ENCODE peak calls at places on chromosomes 4 and X, in seven cellular contexts. One of them, this sample, is unnamed.

GRCh38 chr4:46933686-46934085 is 24.6 kb upstream of the COX7B2 start:
- DNase-seq in AG09309: no peak
- DNase-seq in stimulated activated CD8-positive, alpha-beta memory T cell treated with anti-CD3 and anti-CD28 coated beads, Interleukin-4, amount 100 ng/mL, for 1 hour: no peak
- DNase-seq in stimulated activated CD4-positive, alpha-beta T cell treated with anti-CD3 and anti-CD28 coated beads, Interleukin-2, amount 100 ng/mL, for 48 hours: no peak
- DNase-seq in progenitor cell of endocrine pancreas: no peak
- DNase-seq in islet precursor cell: no peak
- DNase-seq in choroid plexus epithelial cell: no peak
- DNase-seq in this sample: no peak

GRCh38 chrX:15579778-15580747 is 20.7 kb downstream of the ACE2 start:
- DNase-seq in stimulated activated CD4-positive, alpha-beta T cell treated with anti-CD3 and anti-CD28 coated beads, Interleukin-2, amount 100 ng/mL, for 48 hours: no peak
- DNase-seq in choroid plexus epithelial cell: peak; percentile 23
- DNase-seq in islet precursor cell: no peak
- DNase-seq in AG09309: no peak
- DNase-seq in progenitor cell of endocrine pancreas: no peak
- DNase-seq in stimulated activated CD8-positive, alpha-beta memory T cell treated with anti-CD3 and anti-CD28 coated beads, Interleukin-4, amount 100 ng/mL, for 1 hour: no peak
- DNase-seq in this sample: no peak

GRCh38 chrX:103175944-103176753 is 38.8 kb upstream of the BEX4 start:
- DNase-seq in islet precursor cell: peak; percentile 75
- DNase-seq in stimulated activated CD4-positive, alpha-beta T cell treated with anti-CD3 and anti-CD28 coated beads, Interleukin-2, amount 100 ng/mL, for 48 hours: peak; percentile 36
- DNase-seq in stimulated activated CD8-positive, alpha-beta memory T cell treated with anti-CD3 and anti-CD28 coated beads, Interleukin-4, amount 100 ng/mL, for 1 hour: peak; percentile 18
- DNase-seq in progenitor cell of endocrine pancreas: peak; percentile 37
- DNase-seq in choroid plexus epithelial cell: peak; percentile 67
- DNase-seq in AG09309: no peak
- DNase-seq in this sample: peak; percentile 77

GRCh38 chrX:123468481-123468880 is 264.4 kb downstream of the THOC2 start:
- DNase-seq in islet precursor cell: no peak
- DNase-seq in stimulated activated CD8-positive, alpha-beta memory T cell treated with anti-CD3 and anti-CD28 coated beads, Interleukin-4, amount 100 ng/mL, for 1 hour: no peak
- DNase-seq in stimulated activated CD4-positive, alpha-beta T cell treated with anti-CD3 and anti-CD28 coated beads, Interleukin-2, amount 100 ng/mL, for 48 hours: no peak
- DNase-seq in AG09309: no peak
- DNase-seq in progenitor cell of endocrine pancreas: no peak
- DNase-seq in choroid plexus epithelial cell: no peak
- DNase-seq in this sample: no peak

GRCh38 chrX:27446423-27446822 is 16.7 kb downstream of the PPP4R3C start:
- DNase-seq in stimulated activated CD8-positive, alpha-beta memory T cell treated with anti-CD3 and anti-CD28 coated beads, Interleukin-4, amount 100 ng/mL, for 1 hour: no peak
- DNase-seq in choroid plexus epithelial cell: no peak
- DNase-seq in AG09309: no peak
- DNase-seq in progenitor cell of endocrine pancreas: no peak
- DNase-seq in islet precursor cell: no peak
- DNase-seq in stimulated activated CD4-positive, alpha-beta T cell treated with anti-CD3 and anti-CD28 coated beads, Interleukin-2, amount 100 ng/mL, for 48 hours: no peak
- DNase-seq in this sample: no peak

GRCh38 chrX:103063918-103064434 is at the start of gene BEX1:
- DNase-seq in stimulated activated CD4-positive, alpha-beta T cell treated with anti-CD3 and anti-CD28 coated beads, Interleukin-2, amount 100 ng/mL, for 48 hours: no peak
- DNase-seq in AG09309: no peak
- DNase-seq in islet precursor cell: peak; percentile 74
- DNase-seq in choroid plexus epithelial cell: peak; percentile 67
- DNase-seq in progenitor cell of endocrine pancreas: peak; percentile 57
- DNase-seq in stimulated activated CD8-positive, alpha-beta memory T cell treated with anti-CD3 and anti-CD28 coated beads, Interleukin-4, amount 100 ng/mL, for 1 hour: no peak
- DNase-seq in this sample: no peak

GRCh38 chr4:8690216-8690786 is 97.7 kb downstream of the CPZ start:
- DNase-seq in stimulated activated CD8-positive, alpha-beta memory T cell treated with anti-CD3 and anti-CD28 coated beads, Interleukin-4, amount 100 ng/mL, for 1 hour: no peak
- DNase-seq in choroid plexus epithelial cell: no peak
- DNase-seq in islet precursor cell: peak; percentile 33
- DNase-seq in AG09309: no peak
- DNase-seq in stimulated activated CD4-positive, alpha-beta T cell treated with anti-CD3 and anti-CD28 coated beads, Interleukin-2, amount 100 ng/mL, for 48 hours: no peak
- DNase-seq in progenitor cell of endocrine pancreas: no peak
- DNase-seq in this sample: no peak

GRCh38 chr4:37812713-37813112 is 13.8 kb upstream of the PGM2 start:
- DNase-seq in choroid plexus epithelial cell: peak; percentile 91
- DNase-seq in progenitor cell of endocrine pancreas: no peak
- DNase-seq in stimulated activated CD8-positive, alpha-beta memory T cell treated with anti-CD3 and anti-CD28 coated beads, Interleukin-4, amount 100 ng/mL, for 1 hour: no peak
- DNase-seq in stimulated activated CD4-positive, alpha-beta T cell treated with anti-CD3 and anti-CD28 coated beads, Interleukin-2, amount 100 ng/mL, for 48 hours: no peak
- DNase-seq in AG09309: no peak
- DNase-seq in islet precursor cell: no peak
- DNase-seq in this sample: no peak

GRCh38 chr4:53974561-53974960 is 89.8 kb downstream of the CHIC2 start:
- DNase-seq in stimulated activated CD8-positive, alpha-beta memory T cell treated with anti-CD3 and anti-CD28 coated beads, Interleukin-4, amount 100 ng/mL, for 1 hour: no peak
- DNase-seq in AG09309: peak; percentile 17
- DNase-seq in progenitor cell of endocrine pancreas: no peak
- DNase-seq in choroid plexus epithelial cell: no peak
- DNase-seq in stimulated activated CD4-positive, alpha-beta T cell treated with anti-CD3 and anti-CD28 coated beads, Interleukin-2, amount 100 ng/mL, for 48 hours: no peak
- DNase-seq in islet precursor cell: no peak
- DNase-seq in this sample: no peak

GRCh38 chr4:177573487-177573886 is 131.2 kb upstream of the AGA start:
- DNase-seq in AG09309: peak; percentile 59
- DNase-seq in progenitor cell of endocrine pancreas: no peak
- DNase-seq in stimulated activated CD4-positive, alpha-beta T cell treated with anti-CD3 and anti-CD28 coated beads, Interleukin-2, amount 100 ng/mL, for 48 hours: no peak
- DNase-seq in stimulated activated CD8-positive, alpha-beta memory T cell treated with anti-CD3 and anti-CD28 coated beads, Interleukin-4, amount 100 ng/mL, for 1 hour: no peak
- DNase-seq in islet precursor cell: no peak
- DNase-seq in choroid plexus epithelial cell: peak; percentile 77
- DNase-seq in this sample: no peak

GRCh38 chrX:113962338-113962737 is 621.5 kb upstream of the HTR2C start:
- DNase-seq in stimulated activated CD8-positive, alpha-beta memory T cell treated with anti-CD3 and anti-CD28 coated beads, Interleukin-4, amount 100 ng/mL, for 1 hour: no peak
- DNase-seq in stimulated activated CD4-positive, alpha-beta T cell treated with anti-CD3 and anti-CD28 coated beads, Interleukin-2, amount 100 ng/mL, for 48 hours: no peak
- DNase-seq in islet precursor cell: no peak
- DNase-seq in progenitor cell of endocrine pancreas: no peak
- DNase-seq in AG09309: no peak
- DNase-seq in choroid plexus epithelial cell: no peak
- DNase-seq in this sample: no peak

GRCh38 chr4:129455462-129455861 is 359.5 kb downstream of the C4orf33 start:
- DNase-seq in stimulated activated CD8-positive, alpha-beta memory T cell treated with anti-CD3 and anti-CD28 coated beads, Interleukin-4, amount 100 ng/mL, for 1 hour: no peak
- DNase-seq in choroid plexus epithelial cell: no peak
- DNase-seq in progenitor cell of endocrine pancreas: no peak
- DNase-seq in islet precursor cell: no peak
- DNase-seq in stimulated activated CD4-positive, alpha-beta T cell treated with anti-CD3 and anti-CD28 coated beads, Interleukin-2, amount 100 ng/mL, for 48 hours: no peak
- DNase-seq in AG09309: no peak
- DNase-seq in this sample: no peak

GRCh38 chr4:1948232-1948631 is 60.5 kb downstream of the NELFA start:
- DNase-seq in choroid plexus epithelial cell: no peak
- DNase-seq in AG09309: no peak
- DNase-seq in stimulated activated CD4-positive, alpha-beta T cell treated with anti-CD3 and anti-CD28 coated beads, Interleukin-2, amount 100 ng/mL, for 48 hours: no peak
- DNase-seq in stimulated activated CD8-positive, alpha-beta memory T cell treated with anti-CD3 and anti-CD28 coated beads, Interleukin-4, amount 100 ng/mL, for 1 hour: no peak
- DNase-seq in islet precursor cell: no peak
- DNase-seq in progenitor cell of endocrine pancreas: no peak
- DNase-seq in this sample: no peak

GRCh38 chr4:183106839-183107238 is 7.8 kb downstream of the WWC2 start:
- DNase-seq in choroid plexus epithelial cell: peak; percentile 36
- DNase-seq in progenitor cell of endocrine pancreas: no peak
- DNase-seq in stimulated activated CD8-positive, alpha-beta memory T cell treated with anti-CD3 and anti-CD28 coated beads, Interleukin-4, amount 100 ng/mL, for 1 hour: no peak
- DNase-seq in AG09309: no peak
- DNase-seq in islet precursor cell: no peak
- DNase-seq in stimulated activated CD4-positive, alpha-beta T cell treated with anti-CD3 and anti-CD28 coated beads, Interleukin-2, amount 100 ng/mL, for 48 hours: no peak
- DNase-seq in this sample: no peak